ENCODE peak calls at places on chromosomes 2 and 18, in five cellular contexts. W, G, J, A and T are unnamed samples.

GRCh38 chr2:239339726-239340654 is 60.8 kb downstream of the HDAC4 start:
- DNase-seq in W (no peak), G (no peak), J (no peak), A (peak), T (no peak)

GRCh38 chr2:60550151-60550983 is 3.1 kb downstream of the BCL11A start:
- DNase-seq in W (peak), G (peak), J (peak), A (no peak), T (peak)

GRCh38 chr18:42114310-42114943 is 159.4 kb downstream of the PIK3C3 start:
- DNase-seq in W (peak), G (peak), J (peak), A (peak), T (peak)

GRCh38 chr2:195445639-195446038 is 211.4 kb upstream of the SLC39A10 start:
- DNase-seq in W (no peak), G (no peak), J (no peak), A (no peak), T (peak)

GRCh38 chr2:38446418-38446817 is 69.3 kb upstream of the ATL2 start:
- DNase-seq in W (no peak), G (no peak), J (no peak), A (no peak), T (no peak)

GRCh38 chr2:83990601-83991000 is 468.5 kb downstream of the SUCLG1 start:
- DNase-seq in W (no peak), G (no peak), J (no peak), A (no peak), T (no peak)

GRCh38 chr2:236943841-236944513 is 141.7 kb upstream of the COPS8 start:
- DNase-seq in W (no peak), G (no peak), J (no peak), A (no peak), T (no peak)

GRCh38 chr2:214881647-214882205 is 72.2 kb upstream of the BARD1 start:
- DNase-seq in W (no peak), G (no peak), J (no peak), A (peak), T (no peak)

GRCh38 chr2:112075490-112076260 is 20.6 kb downstream of the TMEM87B start:
- DNase-seq in W (no peak), G (no peak), J (no peak), A (no peak), T (peak)

GRCh38 chr2:225090746-225091145 is 48.5 kb upstream of the DOCK10 start:
- DNase-seq in W (no peak), G (no peak), J (no peak), A (no peak), T (peak)

GRCh38 chr18:57585421-57585820 is 1.1 kb downstream of the FECH start:
- DNase-seq in W (no peak), G (no peak), J (no peak), A (no peak), T (peak)

GRCh38 chr2:170006592-170007327 is 171.2 kb upstream of the MYO3B start:
- DNase-seq in W (no peak), G (no peak), J (no peak), A (no peak), T (peak)

GRCh38 chr18:2087877-2088673 is 483.2 kb downstream of the METTL4 start:
- DNase-seq in W (no peak), G (no peak), J (no peak), A (no peak), T (no peak)

GRCh38 chr2:19140463-19141208 is 217.8 kb downstream of the OSR1 start:
- DNase-seq in W (peak), G (no peak), J (peak), A (no peak), T (peak)

GRCh38 chr2:42164046-42164445 is 5.1 kb upstream of the EML4 start:
- DNase-seq in W (no peak), G (no peak), J (no peak), A (no peak), T (no peak)

GRCh38 chr18:8507361-8507760 is 101.9 kb upstream of the RAB12 start:
- DNase-seq in W (no peak), G (peak), J (peak), A (no peak), T (peak)

GRCh38 chr2:233470007-233470687 is 96.4 kb downstream of the USP40 start:
- DNase-seq in W (no peak), G (peak), J (no peak), A (no peak), T (no peak)

GRCh38 chr2:230614913-230615332 is 97.7 kb upstream of the CAB39 start:
- DNase-seq in W (no peak), G (no peak), J (no peak), A (peak), T (no peak)

GRCh38 chr2:126655066-126655465 is 892 bp upstream of the GYPC start:
- DNase-seq in W (no peak), G (no peak), J (no peak), A (no peak), T (peak)

GRCh38 chr2:148258124-148258523 is 237.2 kb downstream of the MBD5 start:
- DNase-seq in W (no peak), G (no peak), J (no peak), A (no peak), T (no peak)

GRCh38 chr2:159157361-159158045 is 129.0 kb downstream of the WDSUB1 start:
- DNase-seq in W (no peak), G (no peak), J (no peak), A (peak), T (peak)

GRCh38 chr2:202377308-202377736 is 1.2 kb downstream of the BMPR2 start:
- DNase-seq in W (no peak), G (peak), J (peak), A (no peak), T (peak)

GRCh38 chr2:132479140-132479539 is 62.5 kb downstream of the GPR39 start:
- DNase-seq in W (no peak), G (no peak), J (no peak), A (no peak), T (no peak)

GRCh38 chr2:146244131-146244530 is 1600.7 kb upstream of the ACVR2A start:
- DNase-seq in W (no peak), G (no peak), J (no peak), A (no peak), T (no peak)

GRCh38 chr2:146252119-146252518 is 1592.7 kb upstream of the ACVR2A start:
- DNase-seq in W (no peak), G (no peak), J (no peak), A (no peak), T (no peak)

GRCh38 chr2:146246017-146246733 is 1598.7 kb upstream of the ACVR2A start:
- DNase-seq in W (no peak), G (no peak), J (no peak), A (no peak), T (peak)

GRCh38 chr2:146241023-146241422 is 1603.8 kb upstream of the ACVR2A start:
- DNase-seq in W (no peak), G (no peak), J (no peak), A (no peak), T (no peak)

DNA sequence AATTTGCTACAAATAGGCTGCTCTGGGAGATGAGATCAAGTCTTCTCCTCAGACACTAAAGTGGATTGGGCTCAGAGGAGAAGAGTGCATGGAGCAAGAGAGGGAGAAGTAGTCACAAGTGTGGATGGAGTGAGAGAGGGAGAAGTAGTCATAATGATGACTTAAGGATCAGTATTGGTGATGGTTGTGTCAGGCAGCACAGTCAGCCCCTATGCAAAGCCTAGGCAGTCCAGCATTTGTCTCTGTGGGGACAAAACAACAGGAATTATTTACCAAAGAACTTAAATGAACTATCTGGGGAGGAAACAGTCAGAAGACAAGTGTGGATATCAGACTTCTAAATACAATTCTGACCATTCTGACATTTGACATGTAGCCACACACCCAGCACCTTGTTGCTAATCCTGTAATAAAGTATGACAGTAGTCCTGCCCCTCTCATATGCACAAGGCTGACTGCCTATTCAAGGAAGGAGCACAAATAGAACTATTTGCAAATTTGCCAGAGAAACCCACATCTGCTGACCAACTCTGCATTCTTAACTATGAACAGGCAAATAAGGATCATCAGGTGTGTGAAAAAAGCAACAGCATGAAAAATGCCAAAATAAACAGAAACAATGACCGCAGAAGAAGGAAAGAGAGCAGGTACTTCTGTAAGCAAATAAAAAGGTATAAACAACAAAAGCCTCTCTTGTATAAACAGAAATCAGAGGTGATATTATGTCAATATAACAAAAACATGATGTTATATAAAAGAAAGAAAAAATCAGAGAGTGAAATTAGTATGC is 1597.9 kb upstream of the ACVR2A start:
- DNase-seq in W (no peak), G (no peak), J (no peak), A (no peak), T (peak)
- TF ChIP-seq SMC3 in W (no peak), G (no peak), J (no peak), A (no peak), T (no peak)

GRCh38 chr2:97646977-97647376 is 1.1 kb downstream of the COX5B start:
- DNase-seq in W (no peak), G (no peak), J (no peak), A (no peak), T (no peak)

GRCh38 chr2:97644023-97644717 is 1.7 kb upstream of the COX5B start:
- DNase-seq in W (no peak), G (no peak), J (no peak), A (no peak), T (no peak)

GRCh38 chr2:97651114-97651513 is 5.3 kb downstream of the COX5B start:
- DNase-seq in W (no peak), G (no peak), J (no peak), A (no peak), T (no peak)

GRCh38 chr2:97645112-97645699 is 656 bp upstream of the COX5B start:
- DNase-seq in W (no peak), G (peak), J (no peak), A (no peak), T (no peak)

DNA sequence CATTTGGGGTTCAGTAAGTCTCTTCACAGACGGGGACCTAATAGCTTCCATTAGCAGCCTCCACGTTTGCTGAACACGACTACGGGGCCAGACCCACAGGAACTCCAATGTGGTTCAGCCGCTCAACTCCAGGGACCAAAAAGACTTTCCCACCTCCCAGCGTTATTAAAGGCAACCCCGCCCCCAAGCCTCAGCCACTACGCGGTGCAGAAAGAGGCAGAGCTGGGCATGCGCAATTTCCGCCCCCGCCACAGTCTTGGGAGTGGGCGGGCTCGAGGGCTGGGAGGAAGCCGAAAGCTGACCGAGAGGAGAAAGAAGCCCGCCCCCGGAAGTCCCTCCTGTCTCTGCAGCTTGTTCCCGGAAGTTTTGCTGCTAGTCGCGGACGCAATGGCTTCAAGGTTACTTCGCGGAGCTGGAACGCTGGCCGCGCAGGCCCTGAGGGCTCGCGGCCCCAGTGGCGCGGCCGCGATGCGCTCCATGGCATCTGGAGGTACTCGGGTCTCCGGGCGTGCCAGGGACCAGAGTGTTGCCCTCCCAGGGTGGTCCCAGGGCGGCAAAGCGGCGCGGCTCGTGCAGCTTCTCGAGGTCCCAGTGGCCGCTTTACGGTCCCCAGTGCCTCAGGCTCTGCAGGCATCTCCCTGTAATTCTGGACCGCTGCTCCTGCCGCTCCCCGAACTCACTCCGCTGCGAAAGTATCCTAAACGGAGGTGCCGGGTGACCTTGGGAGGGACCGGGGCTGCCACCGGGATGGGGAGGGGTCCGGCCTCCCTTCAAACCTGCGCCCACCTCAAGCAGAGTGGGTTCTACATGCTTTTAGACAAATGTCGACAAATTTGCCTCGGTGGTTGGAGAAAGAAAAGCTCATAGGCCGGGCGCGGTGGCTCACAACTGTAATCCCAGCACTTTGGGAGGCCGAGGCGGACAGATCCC is at the start of gene COX5B:
- DNase-seq in W (peak), G (peak), J (peak), A (peak), T (peak)
- TF ChIP-seq POLR2A in W (peak), G (peak), J (peak), A (peak), T (peak)

DNA sequence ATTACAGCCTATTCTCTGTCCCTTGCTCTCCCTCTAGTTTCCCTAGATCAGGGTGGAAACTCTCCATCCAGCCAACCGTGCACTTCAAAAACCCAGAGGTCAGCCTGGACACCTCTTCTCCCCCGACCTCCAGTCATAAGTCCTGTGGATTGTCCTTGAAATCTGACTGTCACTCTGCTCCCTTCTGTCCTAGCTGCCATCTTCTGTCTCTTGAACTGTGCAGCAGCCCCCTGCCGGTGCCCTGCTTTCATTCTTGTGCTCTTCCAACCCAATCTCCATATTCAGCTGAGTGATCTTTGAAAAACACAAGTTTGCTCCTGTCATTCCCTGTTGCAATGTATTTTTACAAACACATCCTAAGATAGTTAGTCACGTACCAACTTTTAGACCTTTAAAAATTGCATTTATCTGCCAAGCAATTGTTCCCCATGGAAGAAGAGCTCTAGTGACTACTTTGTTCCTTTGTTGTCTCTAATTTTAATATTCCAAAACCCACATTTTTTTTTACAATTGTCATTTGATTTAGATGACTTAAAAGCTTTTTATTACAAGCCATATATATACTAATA is 254.3 kb downstream of the CAMKMT start:
- DNase-seq in W (no peak), G (no peak), J (no peak), A (no peak), T (no peak)
- TF ChIP-seq SMC3 in W (no peak), G (no peak), J (no peak), A (no peak), T (no peak)

GRCh38 chr18:77131652-77132368 is 773 bp downstream of the MBP start:
- DNase-seq in W (no peak), G (no peak), J (no peak), A (no peak), T (no peak)

GRCh38 chr18:77131100-77131651 is 1.4 kb downstream of the MBP start:
- DNase-seq in W (no peak), G (no peak), J (no peak), A (no peak), T (no peak)

GRCh38 chr18:77133051-77133919 is 702 bp upstream of the MBP start:
- DNase-seq in W (no peak), G (no peak), J (no peak), A (no peak), T (no peak)

GRCh38 chr18:77133920-77134496 is 1.4 kb upstream of the MBP start:
- DNase-seq in W (no peak), G (no peak), J (peak), A (no peak), T (no peak)

GRCh38 chr18:77132369-77133050 is at the start of gene MBP:
- DNase-seq in W (no peak), G (no peak), J (no peak), A (no peak), T (no peak)
- TF ChIP-seq POLR2A in W (no peak), G (no peak), J (peak), A (peak), T (no peak)

DNA sequence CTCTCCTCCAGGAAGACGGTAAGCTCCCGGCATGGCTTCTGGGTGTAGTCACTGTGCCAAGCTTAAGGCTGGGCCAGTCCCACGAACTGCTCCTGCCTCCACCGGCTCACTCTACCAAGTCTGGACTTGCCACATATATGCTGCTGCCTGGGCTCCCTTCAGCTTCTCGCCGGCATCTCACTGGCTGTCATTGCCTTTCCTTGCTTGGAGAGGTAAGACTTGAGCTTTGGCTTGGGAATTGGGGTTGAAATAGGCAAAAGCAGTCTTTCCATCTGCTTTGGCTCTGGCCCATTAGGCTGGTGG is 481.0 kb downstream of the TGIF1 start:
- DNase-seq in W (no peak), G (no peak), J (no peak), A (no peak), T (no peak)
- TF ChIP-seq SMC3 in W (no peak), G (no peak), J (no peak), A (no peak), T (no peak)

GRCh38 chr2:178413472-178414265 is 37.3 kb downstream of the PRKRA start:
- DNase-seq in W (peak), G (peak), J (peak), A (peak), T (peak)
- TF ChIP-seq POLR2A in W (no peak), G (peak), J (no peak), A (peak), T (peak)

GRCh38 chr2:77513191-77513590 is 9.0 kb downstream of the LRRTM4 start:
- DNase-seq in W (no peak), G (no peak), J (no peak), A (no peak), T (no peak)
- TF ChIP-seq SMC3 in W (no peak), G (no peak), J (no peak), A (no peak), T (no peak)

GRCh38 chr2:226647626-226648518 is 151.7 kb downstream of the IRS1 start:
- DNase-seq in W (no peak), G (no peak), J (no peak), A (no peak), T (peak)

GRCh38 chr2:226649201-226649600 is 150.4 kb downstream of the IRS1 start:
- DNase-seq in W (no peak), G (no peak), J (no peak), A (no peak), T (no peak)

GRCh38 chr2:226652983-226653765 is 146.4 kb downstream of the IRS1 start:
- DNase-seq in W (no peak), G (no peak), J (no peak), A (no peak), T (peak)

GRCh38 chr2:226652388-226652787 is 147.2 kb downstream of the IRS1 start:
- DNase-seq in W (no peak), G (no peak), J (no peak), A (no peak), T (peak)

GRCh38 chr2:226649871-226650660 is 149.6 kb downstream of the IRS1 start:
- DNase-seq in W (peak), G (no peak), J (peak), A (peak), T (peak)
- TF ChIP-seq POLR2A in W (no peak), G (no peak), J (peak), A (no peak), T (peak)